ENCODE peak calls at places on chromosomes 11 and 22, in ten cellular contexts. One of them, this sample, is unnamed.

GRCh38 chr11:12263141-12263693 is 114.2 kb upstream of the PARVA start:
- DNase-seq in vagina: no peak
- DNase-seq in spleen: no peak
- DNase-seq in uterus: no peak
- DNase-seq in body of pancreas: no peak
- DNase-seq in sigmoid colon: no peak
- DNase-seq in esophagus squamous epithelium: no peak
- DNase-seq in HCT116: no peak
- DNase-seq in esophagus muscularis mucosa: no peak
- DNase-seq in A549: no peak
- DNase-seq in this sample: no peak

GRCh38 chr11:95849087-95849825 is 59.0 kb downstream of the CEP57 start:
- DNase-seq in vagina: no peak
- DNase-seq in spleen: no peak
- DNase-seq in uterus: peak
- DNase-seq in body of pancreas: peak
- DNase-seq in sigmoid colon: peak
- DNase-seq in esophagus squamous epithelium: no peak
- DNase-seq in HCT116: peak
- DNase-seq in esophagus muscularis mucosa: no peak
- DNase-seq in A549: peak
- DNase-seq in this sample: peak

GRCh38 chr11:74677131-74677530 is 54.1 kb downstream of the CHRDL2 start:
- DNase-seq in vagina: peak
- DNase-seq in spleen: peak
- DNase-seq in uterus: peak
- DNase-seq in body of pancreas: peak
- DNase-seq in sigmoid colon: no peak
- DNase-seq in esophagus squamous epithelium: no peak
- DNase-seq in HCT116: no peak
- DNase-seq in esophagus muscularis mucosa: no peak
- DNase-seq in A549: no peak
- DNase-seq in this sample: no peak

GRCh38 chr11:27084407-27084985 is 43.9 kb downstream of the BBOX1 start:
- DNase-seq in vagina: no peak
- DNase-seq in spleen: no peak
- DNase-seq in uterus: no peak
- DNase-seq in body of pancreas: no peak
- DNase-seq in sigmoid colon: no peak
- DNase-seq in esophagus squamous epithelium: no peak
- DNase-seq in HCT116: no peak
- DNase-seq in esophagus muscularis mucosa: no peak
- DNase-seq in A549: no peak
- DNase-seq in this sample: no peak

GRCh38 chr22:44538071-44538470 is 40.0 kb upstream of the RTL6 start:
- DNase-seq in vagina: no peak
- DNase-seq in spleen: no peak
- DNase-seq in uterus: no peak
- DNase-seq in body of pancreas: no peak
- DNase-seq in sigmoid colon: no peak
- DNase-seq in esophagus squamous epithelium: no peak
- DNase-seq in HCT116: no peak
- DNase-seq in esophagus muscularis mucosa: no peak
- DNase-seq in A549: peak
- DNase-seq in this sample: no peak

GRCh38 chr11:2825886-2826678 is 59.5 kb downstream of the CDKN1C start:
- DNase-seq in vagina: peak
- DNase-seq in spleen: no peak
- DNase-seq in uterus: peak
- DNase-seq in body of pancreas: peak
- DNase-seq in sigmoid colon: peak
- DNase-seq in esophagus squamous epithelium: no peak
- DNase-seq in HCT116: no peak
- DNase-seq in esophagus muscularis mucosa: peak
- DNase-seq in A549: peak
- DNase-seq in this sample: peak

GRCh38 chr11:40401132-40401853 is 1058.2 kb downstream of the LRRC4C start:
- DNase-seq in vagina: no peak
- DNase-seq in spleen: no peak
- DNase-seq in uterus: no peak
- DNase-seq in body of pancreas: no peak
- DNase-seq in sigmoid colon: no peak
- DNase-seq in esophagus squamous epithelium: no peak
- DNase-seq in HCT116: no peak
- DNase-seq in esophagus muscularis mucosa: no peak
- DNase-seq in A549: no peak
- DNase-seq in this sample: no peak

GRCh38 chr11:996681-997080 is 39.8 kb downstream of the MUC6 start:
- DNase-seq in vagina: no peak
- DNase-seq in spleen: no peak
- DNase-seq in uterus: no peak
- DNase-seq in body of pancreas: no peak
- DNase-seq in sigmoid colon: no peak
- DNase-seq in esophagus squamous epithelium: no peak
- DNase-seq in HCT116: no peak
- DNase-seq in esophagus muscularis mucosa: no peak
- DNase-seq in A549: no peak
- DNase-seq in this sample: no peak

GRCh38 chr11:1749787-1750351 is 526 bp downstream of the IFITM10 start:
- DNase-seq in vagina: no peak
- DNase-seq in spleen: peak
- DNase-seq in uterus: no peak
- DNase-seq in body of pancreas: no peak
- DNase-seq in sigmoid colon: no peak
- DNase-seq in esophagus squamous epithelium: no peak
- DNase-seq in HCT116: no peak
- DNase-seq in esophagus muscularis mucosa: no peak
- DNase-seq in A549: peak
- DNase-seq in this sample: no peak

GRCh38 chr22:47012589-47013365 is 250.3 kb downstream of the TBC1D22A start:
- DNase-seq in vagina: no peak
- DNase-seq in spleen: no peak
- DNase-seq in uterus: no peak
- DNase-seq in body of pancreas: no peak
- DNase-seq in sigmoid colon: peak
- DNase-seq in esophagus squamous epithelium: no peak
- DNase-seq in HCT116: no peak
- DNase-seq in esophagus muscularis mucosa: no peak
- DNase-seq in A549: no peak
- DNase-seq in this sample: no peak

GRCh38 chr11:68189082-68189481 is 24.0 kb downstream of the KMT5B start:
- DNase-seq in vagina: no peak
- DNase-seq in spleen: no peak
- DNase-seq in uterus: no peak
- DNase-seq in body of pancreas: no peak
- DNase-seq in sigmoid colon: no peak
- DNase-seq in esophagus squamous epithelium: no peak
- DNase-seq in HCT116: no peak
- DNase-seq in esophagus muscularis mucosa: no peak
- DNase-seq in A549: no peak
- DNase-seq in this sample: no peak

GRCh38 chr11:16992846-16993245 is 21.4 kb downstream of the PLEKHA7 start:
- DNase-seq in vagina: no peak
- DNase-seq in spleen: no peak
- DNase-seq in uterus: no peak
- DNase-seq in body of pancreas: no peak
- DNase-seq in sigmoid colon: no peak
- DNase-seq in esophagus squamous epithelium: no peak
- DNase-seq in HCT116: no peak
- DNase-seq in esophagus muscularis mucosa: no peak
- DNase-seq in A549: no peak
- DNase-seq in this sample: no peak

GRCh38 chr11:60948251-60948650 is 3.7 kb downstream of the SLC15A3 start:
- DNase-seq in vagina: no peak
- DNase-seq in spleen: no peak
- DNase-seq in uterus: no peak
- DNase-seq in body of pancreas: no peak
- DNase-seq in sigmoid colon: peak
- DNase-seq in esophagus squamous epithelium: no peak
- DNase-seq in HCT116: no peak
- DNase-seq in esophagus muscularis mucosa: no peak
- DNase-seq in A549: no peak
- DNase-seq in this sample: no peak

GRCh38 chr11:59106363-59107336 is at the start of gene FAM111B:
- DNase-seq in vagina: no peak
- DNase-seq in spleen: peak
- DNase-seq in uterus: peak
- DNase-seq in body of pancreas: peak
- DNase-seq in sigmoid colon: peak
- DNase-seq in esophagus squamous epithelium: peak
- DNase-seq in HCT116: peak
- DNase-seq in esophagus muscularis mucosa: no peak
- DNase-seq in A549: peak
- DNase-seq in this sample: peak
- TF ChIP-seq POLR2A in vagina: no peak
- TF ChIP-seq POLR2A in spleen: no peak
- TF ChIP-seq POLR2A in uterus: no peak
- TF ChIP-seq POLR2A in body of pancreas: no peak
- TF ChIP-seq POLR2A in sigmoid colon: no peak
- TF ChIP-seq POLR2A in esophagus squamous epithelium: no peak
- TF ChIP-seq POLR2A in HCT116: no peak
- TF ChIP-seq POLR2A in esophagus muscularis mucosa: no peak
- TF ChIP-seq POLR2A in A549: no peak
- TF ChIP-seq POLR2A in this sample: no peak

GRCh38 chr11:122368796-122369195 is 252.8 kb upstream of the BLID start:
- DNase-seq in vagina: no peak
- DNase-seq in spleen: no peak
- DNase-seq in uterus: no peak
- DNase-seq in body of pancreas: no peak
- DNase-seq in sigmoid colon: no peak
- DNase-seq in esophagus squamous epithelium: no peak
- DNase-seq in HCT116: no peak
- DNase-seq in esophagus muscularis mucosa: no peak
- DNase-seq in A549: no peak
- DNase-seq in this sample: no peak
- H3K27ac ChIP-seq in vagina: no peak
- H3K27ac ChIP-seq in spleen: no peak
- H3K27ac ChIP-seq in uterus: no peak
- H3K27ac ChIP-seq in body of pancreas: no peak
- H3K27ac ChIP-seq in sigmoid colon: no peak
- H3K27ac ChIP-seq in esophagus squamous epithelium: peak
- H3K27ac ChIP-seq in HCT116: no peak
- H3K27ac ChIP-seq in esophagus muscularis mucosa: no peak
- H3K27ac ChIP-seq in A549: no peak
- H3K27ac ChIP-seq in this sample: no peak

GRCh38 chr11:104917259-104918112 is 19.2 kb upstream of the CASP12 start:
- DNase-seq in vagina: no peak
- DNase-seq in spleen: no peak
- DNase-seq in uterus: no peak
- DNase-seq in body of pancreas: no peak
- DNase-seq in sigmoid colon: no peak
- DNase-seq in esophagus squamous epithelium: no peak
- DNase-seq in HCT116: no peak
- DNase-seq in esophagus muscularis mucosa: no peak
- DNase-seq in A549: no peak
- DNase-seq in this sample: no peak
- H3K4me3 ChIP-seq in vagina: peak
- H3K4me3 ChIP-seq in spleen: peak
- H3K4me3 ChIP-seq in uterus: peak
- H3K4me3 ChIP-seq in body of pancreas: peak
- H3K4me3 ChIP-seq in sigmoid colon: peak
- H3K4me3 ChIP-seq in esophagus squamous epithelium: peak
- H3K4me3 ChIP-seq in HCT116: no peak
- H3K4me3 ChIP-seq in esophagus muscularis mucosa: peak
- H3K4me3 ChIP-seq in A549: peak
- H3K4me3 ChIP-seq in this sample: peak

GRCh38 chr22:19847345-19847632 is 7.4 kb downstream of the GNB1L start:
- DNase-seq in vagina: no peak
- DNase-seq in spleen: no peak
- DNase-seq in uterus: no peak
- DNase-seq in body of pancreas: no peak
- DNase-seq in sigmoid colon: peak
- DNase-seq in esophagus squamous epithelium: no peak
- DNase-seq in HCT116: no peak
- DNase-seq in esophagus muscularis mucosa: no peak
- DNase-seq in A549: no peak
- DNase-seq in this sample: no peak

GRCh38 chr22:19846620-19847344 is 7.9 kb downstream of the GNB1L start:
- DNase-seq in vagina: no peak
- DNase-seq in spleen: no peak
- DNase-seq in uterus: no peak
- DNase-seq in body of pancreas: no peak
- DNase-seq in sigmoid colon: peak
- DNase-seq in esophagus squamous epithelium: no peak
- DNase-seq in HCT116: no peak
- DNase-seq in esophagus muscularis mucosa: no peak
- DNase-seq in A549: no peak
- DNase-seq in this sample: no peak

GRCh38 chr22:19849800-19850481 is 4.7 kb downstream of the GNB1L start:
- DNase-seq in vagina: no peak
- DNase-seq in spleen: no peak
- DNase-seq in uterus: no peak
- DNase-seq in body of pancreas: peak
- DNase-seq in sigmoid colon: peak
- DNase-seq in esophagus squamous epithelium: no peak
- DNase-seq in HCT116: peak
- DNase-seq in esophagus muscularis mucosa: no peak
- DNase-seq in A549: no peak
- DNase-seq in this sample: peak

GRCh38 chr22:19850482-19851109 is 4.1 kb downstream of the GNB1L start:
- DNase-seq in vagina: no peak
- DNase-seq in spleen: no peak
- DNase-seq in uterus: no peak
- DNase-seq in body of pancreas: no peak
- DNase-seq in sigmoid colon: no peak
- DNase-seq in esophagus squamous epithelium: no peak
- DNase-seq in HCT116: no peak
- DNase-seq in esophagus muscularis mucosa: no peak
- DNase-seq in A549: no peak
- DNase-seq in this sample: no peak

DNA sequence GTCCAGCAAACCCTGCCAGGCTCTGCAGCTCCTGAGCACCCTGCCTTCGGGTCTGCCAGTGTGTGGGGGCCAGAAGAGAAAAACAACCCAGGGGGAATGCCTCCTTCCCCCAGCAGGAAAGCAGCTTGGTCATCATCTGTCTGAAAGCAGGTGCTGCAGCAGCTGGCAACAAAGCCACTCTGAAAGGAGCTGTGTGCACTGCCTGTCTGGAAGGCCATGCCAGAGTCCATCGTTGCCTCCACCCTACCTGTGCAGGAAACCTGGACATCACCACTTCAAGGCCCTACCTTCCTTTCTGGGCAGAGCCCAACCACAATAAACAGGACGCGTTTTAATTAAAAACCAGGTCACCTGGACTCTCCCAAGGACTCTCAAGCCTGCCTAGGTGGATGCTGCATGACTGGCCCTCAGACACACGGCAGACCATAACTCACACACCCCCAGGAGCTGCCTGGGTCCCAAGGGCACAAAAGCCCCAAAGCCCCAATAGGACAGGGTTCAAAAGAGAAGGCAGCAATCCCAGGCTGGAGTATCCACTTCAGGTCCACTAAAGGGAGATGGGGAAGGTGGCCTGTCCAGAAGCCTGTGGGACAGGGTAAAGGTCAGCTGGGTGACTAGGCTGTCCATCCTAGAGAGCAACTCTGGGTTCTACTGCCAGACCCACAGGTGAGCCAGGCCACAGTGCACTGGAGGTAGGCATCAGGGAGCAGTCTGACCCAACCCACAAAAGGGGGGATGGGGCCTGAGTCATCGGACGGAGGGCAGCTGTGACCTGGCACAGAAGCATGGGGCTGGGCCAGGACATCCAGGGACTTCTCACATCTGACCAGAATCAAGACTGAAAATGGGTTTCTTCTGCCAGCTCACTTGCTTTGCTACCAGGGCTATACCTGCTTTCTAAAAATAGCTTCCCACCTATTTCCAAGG is 6.1 kb downstream of the GNB1L start:
- DNase-seq in vagina: no peak
- DNase-seq in spleen: no peak
- DNase-seq in uterus: no peak
- DNase-seq in body of pancreas: peak
- DNase-seq in sigmoid colon: peak
- DNase-seq in esophagus squamous epithelium: no peak
- DNase-seq in HCT116: peak
- DNase-seq in esophagus muscularis mucosa: peak
- DNase-seq in A549: peak
- DNase-seq in this sample: no peak
- TF ChIP-seq POLR2A in vagina: no peak
- TF ChIP-seq POLR2A in spleen: no peak
- TF ChIP-seq POLR2A in uterus: no peak
- TF ChIP-seq POLR2A in body of pancreas: no peak
- TF ChIP-seq POLR2A in sigmoid colon: no peak
- TF ChIP-seq POLR2A in esophagus squamous epithelium: no peak
- TF ChIP-seq POLR2A in HCT116: no peak
- TF ChIP-seq POLR2A in esophagus muscularis mucosa: no peak
- TF ChIP-seq POLR2A in A549: no peak
- TF ChIP-seq POLR2A in this sample: no peak

This sample was measured in breast epithelium.